ENCODE peak calls at places on chromosomes 6 and 20, in seven cellular contexts. T is GM06990; K is foreskin fibroblast; M is AG10803; G is A549; S is neural crest cell; I is CD8-positive, alpha-beta T cell. J is an unnamed sample.
A peak's percentile ranks its signal among the peaks of the same experiment; 100 is the strongest.

GRCh38 chr6:52802806-52803205 is 810 bp downstream of the GSTA1 start:
- DNase-seq in T (no peak), S (no peak), K (no peak), G (no peak), I (no peak), M (no peak), J (no peak)

GRCh38 chr6:3109755-3110154 is 8.8 kb upstream of the BPHL start:
- DNase-seq in T (no peak), K (no peak), I (no peak), S (no peak), M (no peak), G (no peak), J (no peak)

GRCh38 chr20:22382742-22383141 is 201.6 kb downstream of the FOXA2 start:
- DNase-seq in G (no peak), M (peak; percentile 19), I (no peak), T (no peak), K (no peak), S (no peak), J (no peak)

GRCh38 chr20:51800132-51800721 is 2.1 kb downstream of the SALL4 start:
- DNase-seq in M (peak; percentile 15), K (peak; percentile 67), G (peak; percentile 90), S (peak; percentile 92), T (peak; percentile 66), I (peak; percentile 29), J (peak; percentile 83)

GRCh38 chr20:10807013-10807412 is 133.2 kb upstream of the JAG1 start:
- DNase-seq in I (no peak), S (no peak), M (no peak), T (no peak), G (no peak), K (no peak), J (no peak)

GRCh38 chr6:118776607-118777549 is 117.1 kb upstream of the ASF1A start:
- DNase-seq in T (peak; percentile 11), K (peak; percentile 87), S (peak; percentile 57), G (peak; percentile 49), M (peak; percentile 82), I (peak; percentile 32), J (peak; percentile 73)

GRCh38 chr6:131960371-131961133 is 9.4 kb upstream of the CCN2 start:
- DNase-seq in G (no peak), M (peak; percentile 53), S (no peak), I (no peak), T (no peak), K (peak; percentile 49), J (no peak)

GRCh38 chr6:158758941-158759479 is 60.2 kb downstream of the EZR start:
- DNase-seq in S (no peak), G (no peak), I (no peak), K (no peak), M (no peak), T (no peak), J (no peak)

GRCh38 chr6:12440981-12441380 is 150.8 kb downstream of the EDN1 start:
- DNase-seq in T (no peak), G (no peak), I (no peak), M (no peak), S (no peak), K (peak; percentile 51), J (no peak)

GRCh38 chr6:119445666-119446622 is 96.4 kb upstream of the MAN1A1 start:
- DNase-seq in S (no peak), G (no peak), K (peak; percentile 73), M (peak; percentile 72), I (no peak), T (no peak), J (peak; percentile 30)

GRCh38 chr20:45322952-45323383 is 14.9 kb upstream of the MATN4 start:
- DNase-seq in K (peak; percentile 66), S (no peak), I (no peak), M (peak; percentile 47), G (no peak), T (no peak), J (peak; percentile 56)

GRCh38 chr20:34544109-34544793 is 14.3 kb upstream of the MAP1LC3A start:
- DNase-seq in M (no peak), K (peak; percentile 27), I (no peak), G (no peak), S (no peak), T (no peak), J (no peak)

GRCh38 chr6:3229566-3230274 is 2.3 kb upstream of the TUBB2B start:
- DNase-seq in M (no peak), I (no peak), S (peak; percentile 45), G (no peak), T (peak; percentile 69), K (no peak), J (peak; percentile 53)

GRCh38 chr6:46010270-46010669 is 5.4 kb downstream of the CLIC5 start:
- DNase-seq in S (no peak), G (no peak), T (no peak), K (no peak), M (no peak), I (no peak), J (no peak)

GRCh38 chr6:83333500-83333899 is 97.4 kb downstream of the ME1 start:
- DNase-seq in I (no peak), G (no peak), M (no peak), S (no peak), K (no peak), T (no peak), J (no peak)

GRCh38 chr6:46053034-46053933 is 37.6 kb upstream of the CLIC5 start:
- DNase-seq in T (no peak), S (no peak), G (no peak), M (no peak), K (no peak), I (no peak), J (no peak)

GRCh38 chr6:15062311-15063252 is 183.3 kb upstream of the JARID2 start:
- DNase-seq in M (peak; percentile 91), K (peak; percentile 45), T (no peak), S (no peak), I (no peak), G (no peak), J (no peak)

GRCh38 chr6:101393291-101394251 is at the start of gene GRIK2:
- DNase-seq in T (no peak), M (peak; percentile 61), S (peak; percentile 63), K (peak; percentile 76), I (no peak), G (peak; percentile 17), J (no peak)

GRCh38 chr20:62448038-62448437 is 20.7 kb upstream of the RBBP8NL start:
- DNase-seq in G (no peak), T (no peak), M (no peak), K (no peak), I (no peak), S (no peak), J (no peak)

GRCh38 chr6:137150072-137150471 is 23.4 kb downstream of the IL22RA2 start:
- DNase-seq in I (no peak), T (no peak), G (no peak), S (no peak), K (no peak), M (no peak), J (peak; percentile 12)

GRCh38 chr6:164079275-164079600 is 664.7 kb downstream of the QKI start:
- DNase-seq in G (no peak), K (no peak), M (no peak), S (no peak), I (no peak), T (no peak), J (no peak)
- TF ChIP-seq CTCF in G (no peak), K (no peak), M (no peak), S (no peak), I (no peak), T (no peak), J (no peak)

DNA sequence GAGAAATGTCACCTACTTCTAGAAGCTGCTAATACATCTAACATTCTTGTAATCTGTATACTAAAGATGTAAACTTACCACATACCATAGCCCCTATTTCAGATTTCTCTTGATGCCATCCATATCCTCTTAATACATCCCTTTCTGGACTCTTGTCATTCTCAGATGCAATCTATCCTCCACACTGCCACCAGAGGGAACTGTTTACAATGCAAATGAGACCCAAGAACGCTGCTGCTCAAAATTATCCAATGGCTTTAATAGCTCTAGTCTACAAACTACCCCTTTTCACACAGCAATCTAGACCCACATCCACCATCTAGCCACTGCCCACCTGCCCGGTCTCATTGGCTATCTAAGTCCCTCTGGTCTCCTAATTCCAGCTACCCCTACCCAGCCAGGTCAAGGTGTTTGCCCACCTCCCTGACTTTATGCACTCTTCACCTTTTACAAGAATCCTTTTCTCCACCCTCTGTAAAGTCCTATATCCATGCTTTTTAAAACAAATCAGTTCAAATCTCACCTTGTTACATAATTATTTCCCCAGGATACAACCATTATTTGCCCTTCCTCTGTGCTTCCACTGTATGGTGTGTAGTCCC is 14.8 kb downstream of the FAXC start:
- DNase-seq in I (no peak), T (peak; percentile 45), G (peak; percentile 26), K (peak; percentile 71), S (no peak), M (peak; percentile 52), J (peak; percentile 65)
- TF ChIP-seq CTCF in I (peak; percentile 37), T (peak; percentile 66), G (peak; percentile 53), K (peak; percentile 81), S (peak; percentile 70), M (peak; percentile 77), J (no peak)

GRCh38 chr6:151021878-151022277 is 156.4 kb downstream of the MTHFD1L start:
- DNase-seq in T (no peak), M (no peak), S (no peak), K (peak; percentile 68), I (no peak), G (no peak), J (no peak)

GRCh38 chr6:151024597-151024996 is 159.1 kb downstream of the MTHFD1L start:
- DNase-seq in I (no peak), S (no peak), G (no peak), K (no peak), M (no peak), T (no peak), J (no peak)

GRCh38 chr6:151022492-151022891 is 157.0 kb downstream of the MTHFD1L start:
- DNase-seq in I (no peak), K (peak; percentile 74), G (no peak), T (no peak), S (peak; percentile 40), M (no peak), J (no peak)

GRCh38 chr6:151025076-151025475 is 159.6 kb downstream of the MTHFD1L start:
- DNase-seq in G (no peak), S (no peak), K (no peak), I (no peak), M (no peak), T (no peak), J (no peak)

DNA sequence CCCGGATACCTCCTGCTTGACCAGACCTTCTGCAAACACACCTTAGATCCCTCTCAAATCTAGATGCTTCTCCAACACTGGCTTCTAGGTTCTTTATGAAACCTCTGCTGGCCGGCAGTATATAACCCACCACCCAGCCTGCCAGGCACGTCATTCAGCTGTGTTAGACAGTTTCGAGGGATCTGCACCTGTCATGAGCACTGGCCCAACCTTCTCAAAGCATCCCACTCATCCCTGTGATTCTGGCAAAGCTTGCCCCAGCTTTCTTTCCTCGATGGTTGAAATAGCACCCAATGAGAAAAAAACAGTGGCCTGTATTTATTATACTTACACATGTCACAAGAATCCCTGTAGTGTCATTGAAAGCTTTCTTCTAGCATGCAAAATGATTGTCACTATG is 157.8 kb downstream of the MTHFD1L start:
- DNase-seq in K (no peak), G (no peak), I (no peak), T (no peak), M (no peak), S (no peak), J (no peak)
- TF ChIP-seq CTCF in K (no peak), G (no peak), I (no peak), T (no peak), M (no peak), S (no peak), J (no peak)

DNA sequence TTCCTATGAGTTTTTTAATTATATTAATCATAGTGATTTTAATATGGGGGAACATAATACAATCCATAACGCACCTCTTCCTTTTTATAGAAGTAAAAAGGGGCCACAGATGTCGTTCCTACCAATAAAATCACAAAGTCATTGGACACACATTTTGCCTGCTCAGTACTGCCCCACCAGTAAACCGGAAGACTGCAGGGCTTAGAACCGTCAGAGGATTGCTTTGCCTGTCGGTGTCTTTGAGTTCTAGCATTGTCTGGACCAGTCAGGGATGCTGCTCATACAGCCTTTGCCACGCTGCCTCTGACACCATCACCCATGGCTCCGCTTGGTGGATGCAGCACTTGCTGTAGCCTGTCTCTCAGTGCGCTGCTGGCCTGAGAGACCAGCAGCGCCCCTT is 853.6 kb downstream of the C6orf118 start:
- DNase-seq in G (no peak), K (no peak), I (no peak), S (no peak), T (no peak), M (no peak), J (no peak)
- TF ChIP-seq CTCF in G (no peak), K (no peak), I (no peak), S (no peak), T (no peak), M (no peak), J (no peak)

J was measured in GM20000.